ENCODE peak calls at places on chromosomes 6 and 20, in eight cellular contexts. W is stimulated activated CD8-positive, alpha-beta memory T cell treated with anti-CD3 and anti-CD28 coated beads, Interleukin-4, amount 100 ng/mL, for 24 hours; E is cardiac fibroblast; M is HCT116; Z is hypothalamus; Y is central memory CD4-positive, alpha-beta T cell; Q is ACHN; C is AML-193. S is an unnamed sample.

GRCh38 chr20:61520761-61521460 is 268.9 kb downstream of the CDH4 start:
- DNase-seq in E (peak; percentile 61), W (no peak), C (no peak), Y (no peak), M (no peak), Q (peak; percentile 25), Z (no peak), S (peak; percentile 66)

GRCh38 chr20:9179193-9179802 is 110.4 kb downstream of the PLCB4 start:
- DNase-seq in E (peak; percentile 28), M (no peak), Z (no peak), Q (peak; percentile 61), C (no peak), W (no peak), Y (no peak), S (no peak)

GRCh38 chr6:2816158-2816557 is 25.5 kb downstream of the SERPINB1 start:
- DNase-seq in E (no peak), Z (no peak), C (no peak), W (no peak), Y (no peak), M (no peak), Q (no peak), S (no peak)

GRCh38 chr6:15274696-15275387 is 29.0 kb downstream of the JARID2 start:
- DNase-seq in Y (no peak), C (no peak), M (no peak), W (no peak), Z (no peak), E (peak; percentile 42), Q (no peak), S (no peak)

GRCh38 chr20:3698511-3699436 is 13.6 kb downstream of the SIGLEC1 start:
- DNase-seq in Z (no peak), Q (no peak), W (no peak), E (no peak), C (no peak), Y (no peak), M (no peak), S (no peak)

GRCh38 chr6:157455028-157455714 is 74.2 kb downstream of the ZDHHC14 start:
- DNase-seq in E (no peak), W (no peak), M (no peak), Y (no peak), Q (no peak), Z (no peak), C (no peak), S (no peak)

GRCh38 chr20:44247676-44248419 is 740 bp downstream of the GDAP1L1 start:
- DNase-seq in Z (no peak), C (no peak), Q (peak; percentile 73), W (peak; percentile 17), E (peak; percentile 29), M (no peak), Y (no peak), S (peak; percentile 94)

GRCh38 chr6:2614842-2615241 is 135.9 kb downstream of the MYLK4 start:
- DNase-seq in W (no peak), C (no peak), Y (no peak), Z (no peak), M (no peak), E (no peak), Q (no peak), S (no peak)

GRCh38 chr20:62875419-62876355 is 14.1 kb upstream of the TCFL5 start:
- DNase-seq in Z (peak; percentile 64), C (no peak), E (peak; percentile 88), Q (peak; percentile 11), W (no peak), Y (no peak), M (peak; percentile 71), S (no peak)

GRCh38 chr6:156359912-156360311 is 417.3 kb upstream of the ARID1B start:
- DNase-seq in Y (no peak), M (no peak), Z (no peak), W (no peak), C (no peak), Q (no peak), E (no peak), S (no peak)

GRCh38 chr6:113779656-113780055 is 77.5 kb upstream of the MARCKS start:
- DNase-seq in E (no peak), Y (no peak), C (no peak), W (no peak), Z (no peak), Q (no peak), M (no peak), S (no peak)

GRCh38 chr6:28291573-28291972 is 10.2 kb downstream of the PGBD1 start:
- DNase-seq in Y (no peak), Z (no peak), C (no peak), E (no peak), Q (no peak), W (no peak), M (no peak), S (no peak)

GRCh38 chr20:1702288-1702687 is 44.7 kb upstream of the SIRPG start:
- DNase-seq in Y (no peak), Z (no peak), C (peak; percentile 88), E (peak; percentile 9), M (no peak), W (no peak), Q (no peak), S (no peak)

GRCh38 chr20:47800619-47801018 is 15.3 kb upstream of the SULF2 start:
- DNase-seq in W (no peak), M (no peak), E (no peak), Q (no peak), Y (no peak), Z (no peak), C (no peak), S (no peak)

GRCh38 chr6:89385156-89385667 is 26.9 kb downstream of the RRAGD start:
- DNase-seq in Y (no peak), M (no peak), E (peak; percentile 82), Q (peak; percentile 7), Z (no peak), W (no peak), C (no peak), S (no peak)

GRCh38 chr6:127382413-127382812 is 39.0 kb upstream of the ECHDC1 start:
- DNase-seq in W (no peak), C (no peak), M (no peak), Y (no peak), E (no peak), Q (no peak), Z (no peak), S (no peak)

GRCh38 chr6:132147530-132148011 is 196.4 kb upstream of the CCN2 start:
- DNase-seq in M (no peak), E (peak; percentile 69), W (no peak), Y (no peak), Q (no peak), C (no peak), Z (no peak), S (no peak)

GRCh38 chr20:4167261-4168004 is 152.1 kb upstream of the RNF24 start:
- DNase-seq in C (no peak), E (no peak), W (no peak), Y (no peak), Q (no peak), Z (peak; percentile 68), M (no peak), S (no peak)

GRCh38 chr6:163588211-163588919 is 173.8 kb downstream of the QKI start:
- DNase-seq in W (no peak), Z (no peak), Q (no peak), M (no peak), Y (no peak), E (peak; percentile 66), C (no peak), S (no peak)

GRCh38 chr6:135451617-135452190 is 45.8 kb downstream of the AHI1 start:
- DNase-seq in E (peak; percentile 69), W (no peak), M (peak; percentile 22), C (peak; percentile 66), Y (peak; percentile 13), Z (no peak), Q (peak; percentile 54), S (peak; percentile 11)

GRCh38 chr20:56839791-56840190 is 210.7 kb downstream of the TFAP2C start:
- DNase-seq in W (no peak), E (no peak), Z (no peak), C (no peak), M (no peak), Q (no peak), Y (no peak), S (no peak)

GRCh38 chr20:21179796-21180195 is 53.9 kb downstream of the KIZ start:
- DNase-seq in W (no peak), Z (no peak), E (peak; percentile 48), Y (no peak), M (no peak), Q (no peak), C (no peak), S (no peak)

GRCh38 chr6:36727491-36728021 is 29.9 kb downstream of the RAB44 start:
- DNase-seq in Y (no peak), C (peak; percentile 89), Q (peak; percentile 2), Z (no peak), E (peak; percentile 23), W (no peak), M (no peak), S (no peak)

GRCh38 chr20:40008177-40008576 is 680.9 kb downstream of the MAFB start:
- DNase-seq in E (peak; percentile 3), Y (no peak), C (no peak), W (no peak), Q (no peak), Z (no peak), M (no peak), S (no peak)

GRCh38 chr6:28742668-28743270 is 181.0 kb downstream of the TRIM27 start:
- DNase-seq in Z (no peak), M (peak; percentile 86), E (peak; percentile 90), Q (peak; percentile 78), W (peak; percentile 19), C (no peak), Y (no peak), S (no peak)

GRCh38 chr6:33209856-33210255 is 1.6 kb downstream of the RING1 start:
- DNase-seq in W (no peak), Q (no peak), E (no peak), Z (no peak), Y (no peak), C (no peak), M (no peak), S (no peak)

GRCh38 chr6:150377211-150377781 is 8.5 kb downstream of the IYD start:
- DNase-seq in C (no peak), Z (peak; percentile 8), E (no peak), Y (no peak), Q (peak; percentile 80), M (no peak), W (no peak), S (no peak)

GRCh38 chr6:36642913-36643817 is 35.3 kb upstream of the CDKN1A start:
- DNase-seq in Q (peak; percentile 82), Y (no peak), W (no peak), Z (no peak), M (no peak), E (peak; percentile 77), C (no peak), S (peak; percentile 71)